ENCODE peak calls at places on chromosomes 3 and 15, in six cellular contexts. One of them, this sample, is unnamed.
A peak's percentile ranks its signal among the peaks of the same experiment; 100 is the strongest.

GRCh38 chr3:74642876-74643275 is 28.4 kb upstream of the CNTN3 start:
- DNase-seq in brain microvascular endothelial cell: no peak
- DNase-seq in sigmoid colon: no peak
- DNase-seq in lower lobe of right lung: no peak
- DNase-seq in K562: no peak
- DNase-seq in IMR-90: peak; percentile 15
- DNase-seq in this sample: no peak

GRCh38 chr3:173553635-173554280 is 156.2 kb downstream of the NLGN1 start:
- DNase-seq in K562: no peak
- DNase-seq in brain microvascular endothelial cell: peak; percentile 15
- DNase-seq in sigmoid colon: no peak
- DNase-seq in lower lobe of right lung: no peak
- DNase-seq in IMR-90: peak; percentile 42
- DNase-seq in this sample: peak; percentile 42

GRCh38 chr3:121431717-121432517 is 113.9 kb downstream of the POLQ start:
- DNase-seq in K562: no peak
- DNase-seq in sigmoid colon: no peak
- DNase-seq in brain microvascular endothelial cell: peak; percentile 54
- DNase-seq in lower lobe of right lung: no peak
- DNase-seq in IMR-90: peak; percentile 59
- DNase-seq in this sample: peak; percentile 9

GRCh38 chr3:14228611-14229470 is 50.2 kb downstream of the LSM3 start:
- DNase-seq in IMR-90: no peak
- DNase-seq in brain microvascular endothelial cell: no peak
- DNase-seq in sigmoid colon: no peak
- DNase-seq in lower lobe of right lung: no peak
- DNase-seq in K562: no peak
- DNase-seq in this sample: peak; percentile 18

GRCh38 chr3:120471643-120472042 is 20.9 kb upstream of the FSTL1 start:
- DNase-seq in K562: no peak
- DNase-seq in sigmoid colon: no peak
- DNase-seq in lower lobe of right lung: no peak
- DNase-seq in brain microvascular endothelial cell: peak; percentile 52
- DNase-seq in IMR-90: peak; percentile 68
- DNase-seq in this sample: peak; percentile 62

GRCh38 chr15:64847448-64847847 is 5.7 kb downstream of the PLEKHO2 start:
- DNase-seq in lower lobe of right lung: no peak
- DNase-seq in brain microvascular endothelial cell: no peak
- DNase-seq in K562: no peak
- DNase-seq in IMR-90: no peak
- DNase-seq in sigmoid colon: peak; percentile 69
- DNase-seq in this sample: no peak

GRCh38 chr15:80888846-80889245 is 100.8 kb downstream of the MESD start:
- DNase-seq in brain microvascular endothelial cell: no peak
- DNase-seq in lower lobe of right lung: no peak
- DNase-seq in K562: no peak
- DNase-seq in sigmoid colon: no peak
- DNase-seq in IMR-90: no peak
- DNase-seq in this sample: no peak

GRCh38 chr15:50675524-50676144 is 11.0 kb downstream of the TRPM7 start:
- DNase-seq in IMR-90: peak; percentile 59
- DNase-seq in K562: no peak
- DNase-seq in sigmoid colon: no peak
- DNase-seq in brain microvascular endothelial cell: peak; percentile 16
- DNase-seq in lower lobe of right lung: no peak
- DNase-seq in this sample: peak; percentile 32

GRCh38 chr3:10933470-10933957 is 59.0 kb upstream of the SLC6A1 start:
- DNase-seq in K562: no peak
- DNase-seq in brain microvascular endothelial cell: no peak
- DNase-seq in IMR-90: no peak
- DNase-seq in lower lobe of right lung: peak; percentile 28
- DNase-seq in sigmoid colon: peak; percentile 38
- DNase-seq in this sample: no peak

GRCh38 chr3:113952921-113953320 is 5.1 kb downstream of the ZDHHC23 start:
- DNase-seq in brain microvascular endothelial cell: no peak
- DNase-seq in lower lobe of right lung: no peak
- DNase-seq in IMR-90: no peak
- DNase-seq in K562: no peak
- DNase-seq in sigmoid colon: no peak
- DNase-seq in this sample: no peak

GRCh38 chr15:78327442-78327841 is 12.7 kb upstream of the CRABP1 start:
- DNase-seq in K562: no peak
- DNase-seq in brain microvascular endothelial cell: no peak
- DNase-seq in lower lobe of right lung: no peak
- DNase-seq in sigmoid colon: no peak
- DNase-seq in IMR-90: no peak
- DNase-seq in this sample: no peak

GRCh38 chr15:31280037-31280830 is 46.4 kb upstream of the KLF13 start:
- DNase-seq in lower lobe of right lung: no peak
- DNase-seq in IMR-90: no peak
- DNase-seq in sigmoid colon: peak; percentile 67
- DNase-seq in brain microvascular endothelial cell: no peak
- DNase-seq in K562: no peak
- DNase-seq in this sample: no peak

GRCh38 chr15:60419752-60420151 is 22.0 kb upstream of the ANXA2 start:
- DNase-seq in K562: no peak
- DNase-seq in sigmoid colon: no peak
- DNase-seq in IMR-90: peak; percentile 51
- DNase-seq in brain microvascular endothelial cell: no peak
- DNase-seq in lower lobe of right lung: no peak
- DNase-seq in this sample: peak; percentile 35

GRCh38 chr3:125050486-125051172 is 5.2 kb downstream of the HEG1 start:
- DNase-seq in IMR-90: no peak
- DNase-seq in brain microvascular endothelial cell: no peak
- DNase-seq in K562: no peak
- DNase-seq in sigmoid colon: no peak
- DNase-seq in lower lobe of right lung: no peak
- DNase-seq in this sample: no peak
- TF ChIP-seq CTCF in IMR-90: no peak
- TF ChIP-seq CTCF in brain microvascular endothelial cell: no peak
- TF ChIP-seq CTCF in K562: no peak
- TF ChIP-seq CTCF in sigmoid colon: no peak
- TF ChIP-seq CTCF in lower lobe of right lung: no peak
- TF ChIP-seq CTCF in this sample: peak; percentile 16

DNA sequence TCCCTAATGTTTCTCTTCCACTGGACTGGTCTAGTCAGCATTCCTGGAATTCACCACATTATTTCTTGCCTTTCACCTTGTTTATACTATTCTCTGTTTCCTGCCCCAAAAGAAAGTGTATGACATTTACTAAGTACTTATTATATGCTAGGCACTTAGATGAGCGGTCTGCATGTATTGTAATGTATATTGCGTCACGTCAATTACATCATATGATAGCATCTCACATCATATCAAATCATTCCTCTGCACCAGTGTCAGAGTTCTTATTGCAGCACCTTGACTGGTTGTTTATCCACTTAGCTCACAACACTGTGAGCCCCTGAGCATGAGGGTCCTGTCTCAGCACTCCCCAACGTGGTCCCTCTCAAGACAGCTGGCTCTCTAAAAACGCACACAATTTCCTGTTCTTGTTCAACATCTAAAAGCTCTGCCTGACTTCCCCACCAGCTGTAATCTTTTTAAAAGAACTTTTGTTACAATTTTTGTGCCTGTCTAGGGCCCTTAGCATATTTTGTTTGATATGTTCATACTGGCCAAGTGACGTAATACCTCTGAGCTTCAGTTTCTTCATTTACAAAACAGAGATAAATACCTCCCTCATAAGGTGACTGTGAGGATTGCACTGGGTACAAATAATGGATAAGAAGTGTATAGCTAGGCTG is 58.8 kb downstream of the ARHGAP31 start:
- DNase-seq in brain microvascular endothelial cell: peak; percentile 59
- DNase-seq in K562: no peak
- DNase-seq in IMR-90: peak; percentile 89
- DNase-seq in lower lobe of right lung: no peak
- DNase-seq in sigmoid colon: no peak
- DNase-seq in this sample: peak; percentile 75
- TF ChIP-seq CTCF in brain microvascular endothelial cell: peak; percentile 42
- TF ChIP-seq CTCF in K562: peak; percentile 28
- TF ChIP-seq CTCF in IMR-90: peak; percentile 64
- TF ChIP-seq CTCF in lower lobe of right lung: peak; percentile 40
- TF ChIP-seq CTCF in sigmoid colon: no peak
- TF ChIP-seq CTCF in this sample: peak; percentile 71

GRCh38 chr3:187722206-187722612 is 19.9 kb upstream of the RTP2 start:
- DNase-seq in K562: no peak
- DNase-seq in sigmoid colon: no peak
- DNase-seq in brain microvascular endothelial cell: no peak
- DNase-seq in IMR-90: no peak
- DNase-seq in lower lobe of right lung: no peak
- DNase-seq in this sample: no peak
- TF ChIP-seq CTCF in K562: no peak
- TF ChIP-seq CTCF in sigmoid colon: no peak
- TF ChIP-seq CTCF in brain microvascular endothelial cell: no peak
- TF ChIP-seq CTCF in IMR-90: no peak
- TF ChIP-seq CTCF in lower lobe of right lung: no peak
- TF ChIP-seq CTCF in this sample: peak; percentile 56

DNA sequence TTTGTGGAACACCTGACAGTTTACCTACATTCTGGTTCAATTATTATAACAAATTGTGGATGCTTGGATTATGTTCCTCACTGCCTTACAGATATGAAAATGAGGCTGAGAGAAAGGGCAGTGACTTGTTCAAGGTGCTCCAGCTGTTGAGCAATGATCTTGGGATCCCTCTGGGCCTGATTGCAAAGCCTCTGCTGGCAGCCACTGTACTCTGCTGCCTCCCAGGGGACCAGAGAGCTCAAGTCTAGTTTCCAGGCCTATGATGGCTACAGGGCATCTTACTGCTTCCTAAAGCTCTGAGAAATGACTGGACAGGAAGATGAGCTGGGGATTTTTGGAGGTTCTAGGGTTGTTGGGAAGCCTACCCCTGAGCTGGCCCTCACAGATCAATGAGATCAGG is 2.3 kb upstream of the SHC4 start:
- DNase-seq in sigmoid colon: no peak
- DNase-seq in K562: peak; percentile 29
- DNase-seq in lower lobe of right lung: no peak
- DNase-seq in brain microvascular endothelial cell: peak; percentile 53
- DNase-seq in IMR-90: peak; percentile 78
- DNase-seq in this sample: peak; percentile 79
- TF ChIP-seq CTCF in sigmoid colon: no peak
- TF ChIP-seq CTCF in K562: peak; percentile 61
- TF ChIP-seq CTCF in lower lobe of right lung: no peak
- TF ChIP-seq CTCF in brain microvascular endothelial cell: peak; percentile 70
- TF ChIP-seq CTCF in IMR-90: peak; percentile 61
- TF ChIP-seq CTCF in this sample: peak; percentile 71

GRCh38 chr15:28019594-28020320 is 79.4 kb downstream of the OCA2 start:
- DNase-seq in lower lobe of right lung: no peak
- DNase-seq in IMR-90: no peak
- DNase-seq in brain microvascular endothelial cell: no peak
- DNase-seq in K562: peak; percentile 45
- DNase-seq in sigmoid colon: no peak
- DNase-seq in this sample: no peak
- TF ChIP-seq CTCF in lower lobe of right lung: no peak
- TF ChIP-seq CTCF in IMR-90: no peak
- TF ChIP-seq CTCF in brain microvascular endothelial cell: peak; percentile 8
- TF ChIP-seq CTCF in K562: no peak
- TF ChIP-seq CTCF in sigmoid colon: no peak
- TF ChIP-seq CTCF in this sample: no peak

GRCh38 chr15:69344238-69344637 is 45.5 kb downstream of the PAQR5 start:
- DNase-seq in sigmoid colon: no peak
- DNase-seq in brain microvascular endothelial cell: no peak
- DNase-seq in IMR-90: no peak
- DNase-seq in lower lobe of right lung: no peak
- DNase-seq in K562: no peak
- DNase-seq in this sample: no peak
- TF ChIP-seq CTCF in sigmoid colon: no peak
- TF ChIP-seq CTCF in brain microvascular endothelial cell: no peak
- TF ChIP-seq CTCF in IMR-90: no peak
- TF ChIP-seq CTCF in lower lobe of right lung: no peak
- TF ChIP-seq CTCF in K562: no peak
- TF ChIP-seq CTCF in this sample: peak; percentile 35

GRCh38 chr3:146594843-146595482 is 10.2 kb downstream of the PLSCR5 start:
- DNase-seq in sigmoid colon: no peak
- DNase-seq in lower lobe of right lung: no peak
- DNase-seq in brain microvascular endothelial cell: no peak
- DNase-seq in K562: peak; percentile 5
- DNase-seq in IMR-90: peak; percentile 33
- DNase-seq in this sample: peak; percentile 9
- TF ChIP-seq CTCF in sigmoid colon: no peak
- TF ChIP-seq CTCF in lower lobe of right lung: peak; percentile 39
- TF ChIP-seq CTCF in brain microvascular endothelial cell: peak; percentile 34
- TF ChIP-seq CTCF in K562: peak; percentile 10
- TF ChIP-seq CTCF in IMR-90: peak; percentile 50
- TF ChIP-seq CTCF in this sample: peak; percentile 81

This sample was measured in HFFc6.